ENCODE peak calls at places on chromosomes 12 and 14, in seven cellular contexts. One of them, this sample, is unnamed.
A peak's percentile ranks its signal among the peaks of the same experiment; 100 is the strongest.

GRCh38 chr12:122139266-122139665 is 34.8 kb downstream of the IL31 start:
- DNase-seq in stimulated activated CD4-positive, alpha-beta T cell treated with anti-CD3 and anti-CD28 coated beads, Interleukin-12 subunit alpha, Interleukin-12 subunit beta, amount 100 ng/mL, for 4 hours: no peak
- DNase-seq in anterior cingulate cortex: no peak
- DNase-seq in tibial nerve: no peak
- DNase-seq in omental fat pad: no peak
- DNase-seq in foreskin melanocyte: no peak
- DNase-seq in cardiac muscle cell: no peak
- DNase-seq in this sample: no peak

GRCh38 chr14:63375772-63376171 is 57.0 kb upstream of the GPHB5 start:
- DNase-seq in stimulated activated CD4-positive, alpha-beta T cell treated with anti-CD3 and anti-CD28 coated beads, Interleukin-12 subunit alpha, Interleukin-12 subunit beta, amount 100 ng/mL, for 4 hours: no peak
- DNase-seq in anterior cingulate cortex: no peak
- DNase-seq in tibial nerve: no peak
- DNase-seq in omental fat pad: no peak
- DNase-seq in foreskin melanocyte: no peak
- DNase-seq in cardiac muscle cell: no peak
- DNase-seq in this sample: no peak

GRCh38 chr12:5032821-5033220 is 10.9 kb upstream of the KCNA5 start:
- DNase-seq in stimulated activated CD4-positive, alpha-beta T cell treated with anti-CD3 and anti-CD28 coated beads, Interleukin-12 subunit alpha, Interleukin-12 subunit beta, amount 100 ng/mL, for 4 hours: no peak
- DNase-seq in anterior cingulate cortex: no peak
- DNase-seq in tibial nerve: no peak
- DNase-seq in omental fat pad: no peak
- DNase-seq in foreskin melanocyte: no peak
- DNase-seq in cardiac muscle cell: no peak
- DNase-seq in this sample: no peak

GRCh38 chr14:99320105-99320572 is 48.1 kb upstream of the BCL11B start:
- DNase-seq in stimulated activated CD4-positive, alpha-beta T cell treated with anti-CD3 and anti-CD28 coated beads, Interleukin-12 subunit alpha, Interleukin-12 subunit beta, amount 100 ng/mL, for 4 hours: peak; percentile 63
- DNase-seq in anterior cingulate cortex: no peak
- DNase-seq in tibial nerve: no peak
- DNase-seq in omental fat pad: no peak
- DNase-seq in foreskin melanocyte: peak; percentile 20
- DNase-seq in cardiac muscle cell: peak; percentile 60
- DNase-seq in this sample: no peak

GRCh38 chr12:15220961-15221885 is at the start of gene RERG:
- DNase-seq in stimulated activated CD4-positive, alpha-beta T cell treated with anti-CD3 and anti-CD28 coated beads, Interleukin-12 subunit alpha, Interleukin-12 subunit beta, amount 100 ng/mL, for 4 hours: peak; percentile 76
- DNase-seq in anterior cingulate cortex: peak; percentile 67
- DNase-seq in tibial nerve: peak; percentile 64
- DNase-seq in omental fat pad: peak; percentile 53
- DNase-seq in foreskin melanocyte: peak; percentile 56
- DNase-seq in cardiac muscle cell: peak; percentile 94
- DNase-seq in this sample: peak; percentile 67

GRCh38 chr12:49863946-49864816 is 21.3 kb upstream of the BCDIN3D start:
- DNase-seq in stimulated activated CD4-positive, alpha-beta T cell treated with anti-CD3 and anti-CD28 coated beads, Interleukin-12 subunit alpha, Interleukin-12 subunit beta, amount 100 ng/mL, for 4 hours: no peak
- DNase-seq in anterior cingulate cortex: no peak
- DNase-seq in tibial nerve: no peak
- DNase-seq in omental fat pad: no peak
- DNase-seq in foreskin melanocyte: no peak
- DNase-seq in cardiac muscle cell: no peak
- DNase-seq in this sample: no peak

GRCh38 chr14:31880935-31881334 is 196.2 kb upstream of the ARHGAP5 start:
- DNase-seq in stimulated activated CD4-positive, alpha-beta T cell treated with anti-CD3 and anti-CD28 coated beads, Interleukin-12 subunit alpha, Interleukin-12 subunit beta, amount 100 ng/mL, for 4 hours: no peak
- DNase-seq in anterior cingulate cortex: no peak
- DNase-seq in tibial nerve: no peak
- DNase-seq in omental fat pad: no peak
- DNase-seq in foreskin melanocyte: peak; percentile 74
- DNase-seq in cardiac muscle cell: peak; percentile 14
- DNase-seq in this sample: no peak

GRCh38 chr14:60094306-60094897 is 2.7 kb downstream of the PCNX4 start:
- DNase-seq in stimulated activated CD4-positive, alpha-beta T cell treated with anti-CD3 and anti-CD28 coated beads, Interleukin-12 subunit alpha, Interleukin-12 subunit beta, amount 100 ng/mL, for 4 hours: no peak
- DNase-seq in anterior cingulate cortex: no peak
- DNase-seq in tibial nerve: no peak
- DNase-seq in omental fat pad: no peak
- DNase-seq in foreskin melanocyte: peak; percentile 51
- DNase-seq in cardiac muscle cell: peak; percentile 25
- DNase-seq in this sample: no peak

GRCh38 chr14:40599726-40600125 is 1007.0 kb upstream of the LRFN5 start:
- DNase-seq in stimulated activated CD4-positive, alpha-beta T cell treated with anti-CD3 and anti-CD28 coated beads, Interleukin-12 subunit alpha, Interleukin-12 subunit beta, amount 100 ng/mL, for 4 hours: no peak
- DNase-seq in anterior cingulate cortex: no peak
- DNase-seq in tibial nerve: no peak
- DNase-seq in omental fat pad: no peak
- DNase-seq in foreskin melanocyte: no peak
- DNase-seq in cardiac muscle cell: no peak
- DNase-seq in this sample: no peak

GRCh38 chr12:1688086-1688710 is 2.7 kb upstream of the ADIPOR2 start:
- DNase-seq in stimulated activated CD4-positive, alpha-beta T cell treated with anti-CD3 and anti-CD28 coated beads, Interleukin-12 subunit alpha, Interleukin-12 subunit beta, amount 100 ng/mL, for 4 hours: no peak
- DNase-seq in anterior cingulate cortex: no peak
- DNase-seq in tibial nerve: no peak
- DNase-seq in omental fat pad: no peak
- DNase-seq in foreskin melanocyte: no peak
- DNase-seq in cardiac muscle cell: no peak
- DNase-seq in this sample: no peak